ENCODE peak calls at places on chromosomes 7 and 10, in eight cellular contexts. One of them, this sample, is unnamed.

GRCh38 chr10:30431435-30431911 is 2.5 kb upstream of the MAP3K8 start:
- DNase-seq in AG09309: no peak
- DNase-seq in GM13977: no peak
- DNase-seq in Calu3: peak
- DNase-seq in gastrocnemius medialis: no peak
- DNase-seq in AG09319: no peak
- DNase-seq in GM23338: peak
- DNase-seq in Panc1: no peak
- DNase-seq in this sample: no peak

GRCh38 chr7:45623157-45623556 is 49.0 kb downstream of the ADCY1 start:
- DNase-seq in AG09309: no peak
- DNase-seq in GM13977: no peak
- DNase-seq in Calu3: no peak
- DNase-seq in gastrocnemius medialis: no peak
- DNase-seq in AG09319: no peak
- DNase-seq in GM23338: no peak
- DNase-seq in Panc1: no peak
- DNase-seq in this sample: no peak

GRCh38 chr7:33534830-33535229 is 370.5 kb upstream of the BMPER start:
- DNase-seq in AG09309: no peak
- DNase-seq in GM13977: no peak
- DNase-seq in Calu3: no peak
- DNase-seq in gastrocnemius medialis: no peak
- DNase-seq in AG09319: no peak
- DNase-seq in GM23338: peak
- DNase-seq in Panc1: no peak
- DNase-seq in this sample: no peak

GRCh38 chr7:23290993-23291392 is 8.1 kb upstream of the MALSU1 start:
- DNase-seq in AG09309: no peak
- DNase-seq in GM13977: no peak
- DNase-seq in Calu3: no peak
- DNase-seq in gastrocnemius medialis: no peak
- DNase-seq in AG09319: no peak
- DNase-seq in GM23338: no peak
- DNase-seq in Panc1: no peak
- DNase-seq in this sample: no peak

GRCh38 chr10:99788598-99789259 is 6.3 kb downstream of the ABCC2 start:
- DNase-seq in AG09309: peak
- DNase-seq in GM13977: no peak
- DNase-seq in Calu3: no peak
- DNase-seq in gastrocnemius medialis: peak
- DNase-seq in AG09319: peak
- DNase-seq in GM23338: no peak
- DNase-seq in Panc1: no peak
- DNase-seq in this sample: no peak

GRCh38 chr7:156816943-156817572 is 75.9 kb downstream of the LMBR1 start:
- DNase-seq in AG09309: no peak
- DNase-seq in GM13977: peak
- DNase-seq in Calu3: no peak
- DNase-seq in gastrocnemius medialis: no peak
- DNase-seq in AG09319: no peak
- DNase-seq in GM23338: no peak
- DNase-seq in Panc1: no peak
- DNase-seq in this sample: no peak

GRCh38 chr7:147803625-147804024 is 786.9 kb upstream of the C7orf33 start:
- DNase-seq in AG09309: no peak
- DNase-seq in GM13977: no peak
- DNase-seq in Calu3: no peak
- DNase-seq in gastrocnemius medialis: no peak
- DNase-seq in AG09319: no peak
- DNase-seq in GM23338: no peak
- DNase-seq in Panc1: no peak
- DNase-seq in this sample: no peak

GRCh38 chr10:8584666-8585065 is 530.2 kb downstream of the GATA3 start:
- DNase-seq in AG09309: no peak
- DNase-seq in GM13977: no peak
- DNase-seq in Calu3: no peak
- DNase-seq in gastrocnemius medialis: no peak
- DNase-seq in AG09319: no peak
- DNase-seq in GM23338: no peak
- DNase-seq in Panc1: no peak
- DNase-seq in this sample: no peak

GRCh38 chr10:113108180-113108835 is 158.3 kb downstream of the TCF7L2 start:
- DNase-seq in AG09309: no peak
- DNase-seq in GM13977: peak
- DNase-seq in Calu3: peak
- DNase-seq in gastrocnemius medialis: no peak
- DNase-seq in AG09319: no peak
- DNase-seq in GM23338: peak
- DNase-seq in Panc1: no peak
- DNase-seq in this sample: no peak

GRCh38 chr7:5382281-5383041 is 41.2 kb downstream of the TNRC18 start:
- DNase-seq in AG09309: no peak
- DNase-seq in GM13977: no peak
- DNase-seq in Calu3: no peak
- DNase-seq in gastrocnemius medialis: no peak
- DNase-seq in AG09319: no peak
- DNase-seq in GM23338: peak
- DNase-seq in Panc1: no peak
- DNase-seq in this sample: no peak

GRCh38 chr10:96053985-96054384 is 10.6 kb downstream of the CCNJ start:
- DNase-seq in AG09309: no peak
- DNase-seq in GM13977: no peak
- DNase-seq in Calu3: no peak
- DNase-seq in gastrocnemius medialis: no peak
- DNase-seq in AG09319: no peak
- DNase-seq in GM23338: no peak
- DNase-seq in Panc1: no peak
- DNase-seq in this sample: no peak

GRCh38 chr10:77906863-77907861 is 19.4 kb downstream of the DLG5 start:
- DNase-seq in AG09309: no peak
- DNase-seq in GM13977: no peak
- DNase-seq in Calu3: no peak
- DNase-seq in gastrocnemius medialis: no peak
- DNase-seq in AG09319: no peak
- DNase-seq in GM23338: no peak
- DNase-seq in Panc1: no peak
- DNase-seq in this sample: no peak

GRCh38 chr7:32513205-32513604 is 17.9 kb downstream of the AVL9 start:
- DNase-seq in AG09309: no peak
- DNase-seq in GM13977: no peak
- DNase-seq in Calu3: no peak
- DNase-seq in gastrocnemius medialis: no peak
- DNase-seq in AG09319: no peak
- DNase-seq in GM23338: peak
- DNase-seq in Panc1: no peak
- DNase-seq in this sample: no peak
- TF ChIP-seq CTCF in AG09309: no peak
- TF ChIP-seq CTCF in GM13977: no peak
- TF ChIP-seq CTCF in Calu3: no peak
- TF ChIP-seq CTCF in gastrocnemius medialis: no peak
- TF ChIP-seq CTCF in AG09319: no peak
- TF ChIP-seq CTCF in GM23338: no peak
- TF ChIP-seq CTCF in Panc1: no peak
- TF ChIP-seq CTCF in this sample: no peak

DNA sequence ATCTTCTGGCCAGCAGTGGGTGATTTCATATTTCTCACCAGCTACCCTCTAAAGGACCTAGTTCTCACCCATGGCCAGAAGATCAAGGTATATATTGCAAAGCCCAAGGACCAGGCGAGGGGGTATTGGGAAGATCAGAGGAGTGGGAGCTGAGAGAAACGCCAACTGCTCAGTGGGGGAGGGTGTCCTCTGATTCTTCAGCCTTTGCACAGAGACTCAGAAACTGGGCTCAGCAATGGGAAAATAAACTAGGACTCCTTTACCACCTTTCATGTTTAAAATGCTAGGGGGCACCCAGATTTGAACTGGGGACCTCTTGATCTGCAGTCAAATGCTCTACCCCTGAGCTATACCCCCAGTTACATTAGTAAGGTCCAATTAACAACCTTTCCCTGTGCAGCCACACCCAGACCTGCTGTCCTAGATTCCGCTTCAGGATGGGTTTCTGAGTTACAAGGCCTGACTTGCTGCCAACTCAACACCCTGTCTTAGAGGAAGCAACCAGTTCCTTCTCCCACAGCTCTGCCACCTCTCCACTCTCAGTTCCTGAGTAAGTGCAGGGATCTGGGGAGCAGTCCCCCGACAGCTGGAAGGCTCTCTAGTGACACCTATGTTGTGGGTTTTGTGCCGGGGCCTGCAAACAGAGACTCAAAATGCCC is 93.5 kb downstream of the ZNF783 start:
- DNase-seq in AG09309: no peak
- DNase-seq in GM13977: no peak
- DNase-seq in Calu3: peak
- DNase-seq in gastrocnemius medialis: no peak
- DNase-seq in AG09319: no peak
- DNase-seq in GM23338: peak
- DNase-seq in Panc1: peak
- DNase-seq in this sample: no peak
- TF ChIP-seq CTCF in AG09309: no peak
- TF ChIP-seq CTCF in GM13977: no peak
- TF ChIP-seq CTCF in Calu3: no peak
- TF ChIP-seq CTCF in gastrocnemius medialis: no peak
- TF ChIP-seq CTCF in AG09319: no peak
- TF ChIP-seq CTCF in GM23338: peak
- TF ChIP-seq CTCF in Panc1: peak
- TF ChIP-seq CTCF in this sample: no peak

DNA sequence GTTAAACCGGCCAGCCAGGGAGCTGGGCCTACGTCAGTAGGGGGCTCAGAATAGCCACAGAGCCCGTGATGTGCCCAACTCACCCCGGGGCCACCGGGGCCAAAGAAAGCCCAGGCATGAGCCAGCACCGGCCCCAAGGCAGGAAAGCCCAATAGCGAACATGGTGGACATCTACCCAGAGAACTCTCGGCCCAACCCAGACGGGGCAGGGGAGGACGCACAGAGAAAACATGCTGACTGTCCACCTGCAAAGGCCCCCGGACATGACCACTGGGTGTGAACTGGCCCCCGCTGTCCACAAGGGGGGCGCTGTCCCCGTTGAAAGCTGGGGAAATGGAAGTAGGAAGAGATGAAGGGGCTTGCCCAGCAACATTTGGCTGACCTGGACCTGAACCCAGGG is 169.2 kb downstream of the PRKAG2 start:
- DNase-seq in AG09309: no peak
- DNase-seq in GM13977: no peak
- DNase-seq in Calu3: no peak
- DNase-seq in gastrocnemius medialis: no peak
- DNase-seq in AG09319: no peak
- DNase-seq in GM23338: no peak
- DNase-seq in Panc1: no peak
- DNase-seq in this sample: no peak
- TF ChIP-seq CTCF in AG09309: no peak
- TF ChIP-seq CTCF in GM13977: no peak
- TF ChIP-seq CTCF in Calu3: no peak
- TF ChIP-seq CTCF in gastrocnemius medialis: peak
- TF ChIP-seq CTCF in AG09319: no peak
- TF ChIP-seq CTCF in GM23338: peak
- TF ChIP-seq CTCF in Panc1: no peak
- TF ChIP-seq CTCF in this sample: no peak

DNA sequence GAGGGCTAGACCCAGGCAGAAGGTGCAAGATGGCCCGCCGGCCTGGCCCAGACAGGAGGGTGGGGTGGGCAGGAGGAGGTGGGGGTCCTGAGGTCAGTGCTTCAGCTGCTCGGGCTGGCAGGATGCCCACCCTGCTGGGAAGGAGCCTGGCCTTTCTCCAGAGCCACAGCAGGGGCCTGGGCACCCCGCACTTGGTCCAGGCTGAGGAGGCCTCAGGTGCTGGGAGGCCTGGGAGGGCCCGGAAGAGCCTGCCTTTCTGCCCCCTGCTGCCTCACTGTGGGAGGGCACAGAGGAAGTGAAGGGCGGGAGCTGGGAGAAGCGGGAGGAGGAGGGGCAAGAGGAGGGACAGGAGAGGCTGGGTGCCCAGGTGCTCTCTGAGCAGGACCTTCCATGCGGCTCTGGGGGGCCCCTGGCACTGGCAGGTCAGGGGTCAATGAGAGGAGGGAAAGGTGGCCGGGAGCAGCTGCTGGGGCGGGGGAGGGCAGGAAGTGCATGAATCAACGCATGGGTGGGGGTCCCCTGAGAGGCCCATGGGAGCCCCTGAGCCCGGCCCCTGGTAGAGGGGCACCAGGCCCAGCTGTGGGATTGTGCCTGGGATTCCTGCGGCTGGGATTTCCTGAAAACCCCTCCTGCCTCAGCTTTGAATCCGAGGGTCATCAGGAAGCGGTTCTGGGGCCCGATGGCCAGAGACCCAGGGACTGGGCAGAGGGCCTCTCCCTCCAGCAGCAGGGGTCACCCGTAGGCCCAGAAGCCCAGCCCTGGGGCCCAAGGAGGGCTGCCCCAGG is 49.9 kb downstream of the PWWP2B start:
- DNase-seq in AG09309: no peak
- DNase-seq in GM13977: peak
- DNase-seq in Calu3: peak
- DNase-seq in gastrocnemius medialis: no peak
- DNase-seq in AG09319: no peak
- DNase-seq in GM23338: no peak
- DNase-seq in Panc1: no peak
- DNase-seq in this sample: no peak
- TF ChIP-seq CTCF in AG09309: peak
- TF ChIP-seq CTCF in GM13977: peak
- TF ChIP-seq CTCF in Calu3: peak
- TF ChIP-seq CTCF in gastrocnemius medialis: no peak
- TF ChIP-seq CTCF in AG09319: peak
- TF ChIP-seq CTCF in GM23338: no peak
- TF ChIP-seq CTCF in Panc1: peak
- TF ChIP-seq CTCF in this sample: peak

GRCh38 chr7:142391191-142391992 is 133.5 kb upstream of the PRSS58 start:
- DNase-seq in AG09309: no peak
- DNase-seq in GM13977: no peak
- DNase-seq in Calu3: no peak
- DNase-seq in gastrocnemius medialis: no peak
- DNase-seq in AG09319: no peak
- DNase-seq in GM23338: peak
- DNase-seq in Panc1: no peak
- DNase-seq in this sample: no peak
- TF ChIP-seq CTCF in AG09309: peak
- TF ChIP-seq CTCF in GM13977: peak
- TF ChIP-seq CTCF in Calu3: no peak
- TF ChIP-seq CTCF in gastrocnemius medialis: peak
- TF ChIP-seq CTCF in AG09319: peak
- TF ChIP-seq CTCF in GM23338: peak
- TF ChIP-seq CTCF in Panc1: peak
- TF ChIP-seq CTCF in this sample: peak